ENCODE peak calls at places on chromosome 10, in eight cellular contexts. M is HEK293T; P is cerebellar cortex; X is brain microvascular endothelial cell; D is iPS DF 19.7; J is EH; O is activated CD4-positive, alpha-beta T cell treated with anti-CD3 and anti-CD28 coated beads, Interleukin-2, amount 50 U/mL, for 24 hours; B is GM13977. N is an unnamed sample.

GRCh38 chr10:80537086-80537704 is 507 bp upstream of the SH2D4B start:
- DNase-seq in M (no peak), O (no peak), X (no peak), J (no peak), D (no peak), B (no peak), P (no peak), N (no peak)

GRCh38 chr10:63213489-63213888 is 80.4 kb downstream of the NRBF2 start:
- DNase-seq in J (no peak), B (no peak), D (no peak), P (peak; percentile 53), M (no peak), O (no peak), X (no peak), N (no peak)

GRCh38 chr10:102153093-102153620 is 968 bp downstream of the NOLC1 start:
- DNase-seq in M (no peak), O (no peak), B (peak; percentile 3), P (no peak), J (peak; percentile 39), X (no peak), D (no peak), N (no peak)

GRCh38 chr10:90871279-90871760 is 454 bp upstream of the RPP30 start:
- DNase-seq in X (peak; percentile 83), J (peak; percentile 70), P (peak; percentile 79), O (peak; percentile 36), M (peak; percentile 64), D (peak; percentile 85), B (peak; percentile 50), N (peak; percentile 44)

GRCh38 chr10:28754930-28755718 is 77.8 kb downstream of the BAMBI start:
- DNase-seq in B (no peak), J (peak; percentile 24), D (no peak), O (no peak), P (no peak), M (no peak), X (peak; percentile 22), N (no peak)

GRCh38 chr10:33336606-33337334 is 2.3 kb upstream of the NRP1 start:
- DNase-seq in B (peak; percentile 42), M (peak; percentile 37), P (no peak), O (no peak), X (peak; percentile 51), D (no peak), J (no peak), N (no peak)

GRCh38 chr10:66931340-66931948 is 5.6 kb downstream of the LRRTM3 start:
- DNase-seq in X (peak; percentile 54), B (peak; percentile 22), O (no peak), P (peak; percentile 91), J (peak; percentile 59), D (no peak), M (peak; percentile 18), N (peak; percentile 23)

GRCh38 chr10:52780391-52781155 is 8.0 kb upstream of the MBL2 start:
- DNase-seq in M (no peak), P (no peak), B (no peak), O (no peak), J (no peak), X (no peak), D (no peak), N (no peak)

GRCh38 chr10:105758209-105758998 is 1117.3 kb downstream of the SORCS3 start:
- DNase-seq in P (no peak), B (no peak), J (no peak), D (no peak), M (no peak), X (no peak), O (no peak), N (no peak)

GRCh38 chr10:76125900-76126299 is 694.5 kb downstream of the LRMDA start:
- DNase-seq in B (no peak), P (no peak), X (no peak), J (peak; percentile 27), M (no peak), D (no peak), O (no peak), N (no peak)

GRCh38 chr10:102311025-102311420 is 65.7 kb downstream of the GBF1 start:
- DNase-seq in X (no peak), B (no peak), O (no peak), M (no peak), P (no peak), D (no peak), J (no peak), N (no peak)

GRCh38 chr10:34474060-34474376 is 341.1 kb downstream of the PARD3 start:
- DNase-seq in P (no peak), X (no peak), M (no peak), B (no peak), J (peak; percentile 23), D (no peak), O (no peak), N (no peak)

GRCh38 chr10:85993140-85993539 is 373.5 kb downstream of the GRID1 start:
- DNase-seq in X (no peak), J (no peak), M (no peak), O (no peak), P (no peak), D (no peak), B (no peak), N (no peak)

GRCh38 chr10:99938563-99938962 is 71.2 kb downstream of the DNMBP start:
- DNase-seq in X (no peak), M (no peak), J (no peak), P (no peak), D (no peak), B (peak; percentile 76), O (no peak), N (no peak)

GRCh38 chr10:93815304-93816091 is 57.8 kb downstream of the LGI1 start:
- DNase-seq in M (no peak), B (no peak), D (no peak), P (peak; percentile 90), O (no peak), J (peak; percentile 52), X (peak; percentile 25), N (no peak)

GRCh38 chr10:124093076-124093773 is at the start of gene CHST15:
- DNase-seq in P (no peak), M (peak; percentile 77), O (no peak), J (peak; percentile 51), B (peak; percentile 56), X (peak; percentile 69), D (peak; percentile 40), N (peak; percentile 86)

GRCh38 chr10:101748496-101748895 is 27.4 kb downstream of the FGF8 start:
- DNase-seq in D (no peak), P (peak; percentile 10), O (no peak), X (no peak), J (no peak), B (no peak), M (no peak), N (no peak)

GRCh38 chr10:95896066-95896850 is 11.5 kb upstream of the CC2D2B start:
- DNase-seq in P (no peak), O (no peak), D (no peak), B (no peak), X (no peak), M (no peak), J (no peak), N (no peak)

GRCh38 chr10:124001391-124002260 is 91.8 kb downstream of the CHST15 start:
- DNase-seq in O (no peak), B (no peak), X (no peak), M (no peak), J (no peak), P (no peak), D (no peak), N (no peak)

GRCh38 chr10:132905661-132906060 is 36.7 kb downstream of the CFAP46 start:
- DNase-seq in B (no peak), J (no peak), D (no peak), M (no peak), X (no peak), P (no peak), O (no peak), N (no peak)

GRCh38 chr10:97882142-97883091 is 32.8 kb downstream of the GOLGA7B start:
- DNase-seq in J (peak; percentile 69), M (no peak), X (peak; percentile 83), P (no peak), O (no peak), D (no peak), B (no peak), N (peak; percentile 98)

GRCh38 chr10:5089869-5090268 is 4.3 kb upstream of the AKR1C3 start:
- DNase-seq in B (no peak), P (no peak), J (peak; percentile 48), X (peak; percentile 24), D (peak; percentile 42), O (no peak), M (peak; percentile 9), N (no peak)

GRCh38 chr10:110947061-110947595 is 27.7 kb downstream of the SHOC2 start:
- DNase-seq in J (peak; percentile 71), P (no peak), X (peak; percentile 34), M (no peak), D (no peak), B (no peak), O (no peak), N (no peak)

GRCh38 chr10:83908987-83909386 is 230.3 kb upstream of the GHITM start:
- DNase-seq in J (no peak), D (no peak), P (no peak), X (no peak), M (no peak), O (no peak), B (no peak), N (no peak)

GRCh38 chr10:113362645-113363091 is 190.2 kb upstream of the HABP2 start:
- DNase-seq in B (no peak), O (no peak), P (no peak), M (peak; percentile 51), D (no peak), J (peak; percentile 66), X (no peak), N (no peak)

GRCh38 chr10:128527730-128528129 is 401.5 kb upstream of the MKI67 start:
- DNase-seq in M (no peak), J (no peak), O (no peak), D (no peak), B (no peak), P (no peak), X (no peak), N (no peak)

GRCh38 chr10:70761031-70761601 is 24.1 kb downstream of the TBATA start:
- DNase-seq in D (no peak), B (no peak), M (no peak), O (no peak), P (no peak), X (peak; percentile 48), J (peak; percentile 37), N (no peak)

GRCh38 chr10:59757966-59758365 is 4.7 kb upstream of the MRLN start:
- DNase-seq in D (no peak), J (peak; percentile 14), P (no peak), M (no peak), B (no peak), X (peak; percentile 64), O (no peak), N (no peak)

GRCh38 chr10:110540038-110540437 is 27.5 kb upstream of the SMC3 start:
- DNase-seq in J (no peak), B (no peak), O (no peak), M (no peak), X (no peak), D (no peak), P (no peak), N (no peak)

GRCh38 chr10:61633665-61634064 is 29.1 kb upstream of the CABCOCO1 start:
- DNase-seq in J (peak; percentile 90), P (no peak), X (no peak), D (no peak), M (no peak), O (no peak), B (no peak), N (no peak)

GRCh38 chr10:88687853-88688467 is 18.1 kb upstream of the LIPK start:
- DNase-seq in X (no peak), D (no peak), B (peak; percentile 43), O (peak; percentile 10), P (peak; percentile 29), J (peak; percentile 40), M (peak; percentile 26), N (no peak)

GRCh38 chr10:100600218-100600617 is 64.5 kb downstream of the HIF1AN start:
- DNase-seq in D (no peak), B (no peak), O (no peak), M (peak; percentile 5), J (peak; percentile 6), P (no peak), X (no peak), N (peak; percentile 41)

N was measured in H54.